ENCODE peak calls at places on chromosome 9, in five cellular contexts. G is prostate gland, E is K562, X is spleen, O is sigmoid colon. H is an unnamed sample.

GRCh38 chr9:37953775-37954437 is 50.0 kb upstream of the SLC25A51 start:
- DNase-seq in G (no peak), O (no peak), X (peak; percentile 60), E (peak; percentile 81), H (no peak)

GRCh38 chr9:36560813-36561212 is 11.9 kb upstream of the MELK start:
- DNase-seq in E (no peak), G (no peak), O (no peak), X (no peak), H (no peak)

GRCh38 chr9:27447036-27447700 is 76.9 kb upstream of the IFNK start:
- DNase-seq in X (no peak), O (no peak), E (no peak), G (no peak), H (no peak)

GRCh38 chr9:122347348-122348287 is 23.2 kb upstream of the PTGS1 start:
- DNase-seq in G (no peak), X (peak; percentile 41), E (no peak), O (no peak), H (no peak)

GRCh38 chr9:89878687-89879086 is 273.9 kb downstream of the GADD45G start:
- DNase-seq in O (peak; percentile 73), E (no peak), G (peak; percentile 90), X (peak; percentile 70), H (peak; percentile 82)

GRCh38 chr9:84811072-84811725 is 141.7 kb downstream of the NTRK2 start:
- DNase-seq in X (no peak), O (no peak), G (no peak), E (no peak), H (no peak)

GRCh38 chr9:105385372-105385985 is 62.4 kb upstream of the FSD1L start:
- DNase-seq in E (peak; percentile 13), O (peak; percentile 78), X (no peak), G (peak; percentile 45), H (no peak)

GRCh38 chr9:35923927-35924763 is 14.9 kb downstream of the SPAAR start:
- DNase-seq in O (no peak), X (no peak), G (peak; percentile 48), E (peak; percentile 74), H (no peak)

GRCh38 chr9:114551750-114552685 is 35.6 kb upstream of the ATP6V1G1 start:
- DNase-seq in X (no peak), G (no peak), E (peak; percentile 85), O (peak; percentile 68), H (no peak)

GRCh38 chr9:126509718-126510117 is 104.0 kb upstream of the LMX1B start:
- DNase-seq in E (no peak), X (peak; percentile 52), O (peak; percentile 52), G (no peak), H (peak; percentile 46)

GRCh38 chr9:128192601-128193371 is 1.4 kb upstream of the CIZ1 start:
- DNase-seq in X (peak; percentile 91), E (peak; percentile 92), O (peak; percentile 93), G (peak; percentile 86), H (peak; percentile 91)

GRCh38 chr9:121075251-121076036 is 689 bp downstream of the CNTRL start:
- DNase-seq in O (no peak), G (no peak), E (no peak), X (no peak), H (no peak)

GRCh38 chr9:9100070-9100469 is 1300.5 kb upstream of the DMAC1 start:
- DNase-seq in G (no peak), E (no peak), X (no peak), O (no peak), H (no peak)

GRCh38 chr9:133112361-133113026 is 8.5 kb downstream of the RALGDS start:
- DNase-seq in X (peak; percentile 90), E (no peak), O (peak; percentile 83), G (no peak), H (peak; percentile 85)

GRCh38 chr9:94156549-94157407 is 72.5 kb downstream of the PTPDC1 start:
- DNase-seq in G (peak; percentile 52), X (no peak), O (peak; percentile 93), E (peak; percentile 85), H (peak; percentile 91)

GRCh38 chr9:36161187-36161586 is 8.0 kb upstream of the CCIN start:
- DNase-seq in X (peak; percentile 2), G (no peak), O (no peak), E (no peak), H (no peak)

GRCh38 chr9:124759327-124759726 is 11.8 kb downstream of the NR6A1 start:
- DNase-seq in E (no peak), G (no peak), O (no peak), X (no peak), H (no peak)

GRCh38 chr9:116471943-116472506 is 215.1 kb upstream of the TRIM32 start:
- DNase-seq in E (no peak), G (no peak), X (no peak), O (no peak), H (no peak)

GRCh38 chr9:81529556-81530193 is 159.7 kb downstream of the TLE1 start:
- DNase-seq in G (peak; percentile 7), X (no peak), E (no peak), O (peak; percentile 70), H (no peak)

GRCh38 chr9:12426198-12426864 is 266.9 kb upstream of the TYRP1 start:
- DNase-seq in G (no peak), O (no peak), E (no peak), X (no peak), H (no peak)
- TF ChIP-seq CTCF in G (no peak), O (no peak), E (no peak), X (no peak), H (no peak)

GRCh38 chr9:78326564-78326963 is 29.6 kb downstream of the PSAT1 start:
- DNase-seq in O (no peak), X (no peak), E (no peak), G (no peak), H (no peak)

GRCh38 chr9:78325343-78325742 is 28.4 kb downstream of the PSAT1 start:
- DNase-seq in G (peak; percentile 11), X (no peak), O (no peak), E (peak; percentile 61), H (no peak)

GRCh38 chr9:78324068-78324650 is 27.2 kb downstream of the PSAT1 start:
- DNase-seq in X (no peak), O (no peak), G (no peak), E (no peak), H (no peak)

GRCh38 chr9:78324682-78325081 is 27.8 kb downstream of the PSAT1 start:
- DNase-seq in X (no peak), E (no peak), G (no peak), O (no peak), H (no peak)

GRCh38 chr9:78325846-78326350 is 29.0 kb downstream of the PSAT1 start:
- DNase-seq in E (no peak), O (no peak), X (no peak), G (no peak), H (no peak)
- TF ChIP-seq POLR2AphosphoS5 in E (no peak), O (no peak), X (no peak), G (no peak), H (no peak)

GRCh38 chr9:129626944-129627297 is 958 bp downstream of the NTMT1 start:
- DNase-seq in O (no peak), X (no peak), G (no peak), E (no peak), H (no peak)
- H3K27ac ChIP-seq in O (peak overlapping the region; percentile 94), X (peak overlapping the region; percentile 97), G (peak overlapping the region; percentile 93), E (peak overlapping the region; percentile 87), H (peak overlapping the region; percentile 84)

DNA sequence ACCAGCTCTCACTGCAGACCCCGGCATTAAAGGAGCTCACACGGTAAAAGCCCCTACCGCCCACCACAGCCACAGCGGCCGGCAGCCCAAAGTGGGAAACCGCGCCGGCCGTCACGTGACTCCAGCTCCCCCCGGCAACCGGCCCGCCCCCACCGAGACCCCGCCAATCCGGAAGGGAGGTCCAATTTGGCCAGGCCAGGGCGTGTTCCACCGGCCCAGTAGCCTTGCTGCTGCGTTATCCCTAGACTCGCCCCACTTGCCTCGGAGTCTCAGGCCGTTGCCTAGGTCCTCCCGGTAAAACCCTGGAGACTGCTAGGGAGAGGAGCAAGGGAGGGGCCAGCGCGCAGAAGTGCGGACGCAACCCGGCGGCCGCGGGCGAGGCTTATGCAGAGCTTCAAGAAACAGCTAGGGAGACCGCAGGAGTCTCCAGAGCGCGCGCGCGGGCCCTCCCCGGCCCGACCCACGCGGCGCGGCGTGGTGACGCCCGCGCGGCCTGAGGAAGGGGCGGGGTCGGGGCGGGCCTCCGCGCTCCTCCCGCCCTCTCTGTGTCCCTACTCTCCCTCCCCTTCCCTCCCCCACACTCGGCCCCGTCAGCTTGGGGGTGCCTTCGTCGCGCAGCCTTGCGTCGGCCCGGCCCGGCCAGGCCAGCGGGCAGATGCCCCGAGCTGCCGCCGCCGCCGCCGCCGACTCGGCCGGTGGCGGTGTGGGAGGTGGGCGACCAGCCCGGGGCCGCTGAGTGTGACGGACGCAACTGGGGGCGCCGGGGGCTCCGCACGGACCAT is at the start of gene RIC1:
- DNase-seq in X (peak; percentile 98), E (peak; percentile 91), O (peak; percentile 97), G (peak; percentile 87), H (peak; percentile 96)
- TF ChIP-seq CTCF in X (no peak), E (no peak), O (no peak), G (no peak), H (no peak)

GRCh38 chr9:14029811-14030210 is 284.1 kb downstream of the NFIB start:
- DNase-seq in E (no peak), O (no peak), X (no peak), G (no peak), H (no peak)

GRCh38 chr9:14031015-14031414 is 282.9 kb downstream of the NFIB start:
- DNase-seq in E (no peak), O (peak; percentile 68), G (no peak), X (no peak), H (no peak)

GRCh38 chr9:14031761-14032279 is 282.1 kb downstream of the NFIB start:
- DNase-seq in E (no peak), X (no peak), G (no peak), O (no peak), H (no peak)

GRCh38 chr9:14033067-14033466 is 280.9 kb downstream of the NFIB start:
- DNase-seq in O (no peak), E (no peak), G (no peak), X (no peak), H (no peak)

GRCh38 chr9:14030350-14030823 is 283.6 kb downstream of the NFIB start:
- DNase-seq in E (no peak), X (no peak), O (no peak), G (peak; percentile 48), H (no peak)
- TF ChIP-seq POLR2AphosphoS5 in E (no peak), X (no peak), O (peak; percentile 38), G (peak; percentile 55), H (no peak)